ENCODE peak calls at places on chromosome 4, in four cellular contexts. P is K562, I is GM12878, G is HepG2. H is an unnamed sample.

GRCh38 chr4:150343796-150344195 is 238.2 kb upstream of the MAB21L2 start:
- DNase-seq in P (no peak), I (no peak), G (no peak), H (no peak)

GRCh38 chr4:119627267-119628190 is 1.1 kb downstream of the PDE5A start:
- DNase-seq in P (peak), I (no peak), G (no peak), H (peak)

GRCh38 chr4:5592272-5592671 is 116.1 kb downstream of the EVC2 start:
- DNase-seq in P (no peak), I (no peak), G (no peak), H (no peak)

GRCh38 chr4:110654254-110654635 is 31.4 kb upstream of the PITX2 start:
- DNase-seq in P (no peak), I (no peak), G (no peak), H (no peak)

GRCh38 chr4:6983500-6984142 is 59.6 kb upstream of the TADA2B start:
- DNase-seq in P (no peak), I (no peak), G (no peak), H (no peak)

GRCh38 chr4:73258668-73259551 is at the start of gene ANKRD17:
- DNase-seq in P (peak), I (peak), G (peak), H (peak)

GRCh38 chr4:105191621-105192210 is 45.0 kb downstream of the TET2 start:
- DNase-seq in P (no peak), I (peak), G (no peak), H (no peak)

GRCh38 chr4:6360385-6360784 is 90.7 kb downstream of the WFS1 start:
- DNase-seq in P (no peak), I (no peak), G (no peak), H (peak)

GRCh38 chr4:168584321-168584771 is 87.5 kb downstream of the PALLD start:
- DNase-seq in P (no peak), I (no peak), G (no peak), H (no peak)

GRCh38 chr4:55866973-55867574 is 13.6 kb downstream of the EXOC1 start:
- DNase-seq in P (peak), I (peak), G (peak), H (no peak)

GRCh38 chr4:114442846-114443245 is 155.8 kb upstream of the UGT8 start:
- DNase-seq in P (no peak), I (no peak), G (no peak), H (no peak)

GRCh38 chr4:55910140-55910539 is 38.6 kb upstream of the CEP135 start:
- DNase-seq in P (no peak), I (no peak), G (no peak), H (no peak)

GRCh38 chr4:139774759-139775487 is 109.3 kb downstream of the MGST2 start:
- DNase-seq in P (no peak), I (no peak), G (no peak), H (no peak)
- TF ChIP-seq MAX in P (no peak), I (no peak), G (no peak), H (no peak)

GRCh38 chr4:51894246-51894645 is 51.3 kb downstream of the DCUN1D4 start:
- DNase-seq in P (no peak), I (no peak), G (no peak), H (no peak)
- TF ChIP-seq CBFB in P (no peak), I (no peak), G (no peak), H (no peak)

GRCh38 chr4:140326395-140326993 is 47.0 kb upstream of the SCOC start:
- DNase-seq in P (peak), I (no peak), G (peak), H (no peak)
- TF ChIP-seq ATF3 in P (no peak), I (no peak), G (no peak), H (no peak)

GRCh38 chr4:135508006-135508714 is 1306.6 kb upstream of the PABPC4L start:
- DNase-seq in P (no peak), I (no peak), G (no peak), H (no peak)
- TF ChIP-seq MAX in P (no peak), I (no peak), G (no peak), H (no peak)

GRCh38 chr4:162352580-162353107 is 188.8 kb upstream of the FSTL5 start:
- DNase-seq in P (no peak), I (no peak), G (no peak), H (no peak)
- TF ChIP-seq CBFB in P (no peak), I (no peak), G (no peak), H (no peak)

DNA sequence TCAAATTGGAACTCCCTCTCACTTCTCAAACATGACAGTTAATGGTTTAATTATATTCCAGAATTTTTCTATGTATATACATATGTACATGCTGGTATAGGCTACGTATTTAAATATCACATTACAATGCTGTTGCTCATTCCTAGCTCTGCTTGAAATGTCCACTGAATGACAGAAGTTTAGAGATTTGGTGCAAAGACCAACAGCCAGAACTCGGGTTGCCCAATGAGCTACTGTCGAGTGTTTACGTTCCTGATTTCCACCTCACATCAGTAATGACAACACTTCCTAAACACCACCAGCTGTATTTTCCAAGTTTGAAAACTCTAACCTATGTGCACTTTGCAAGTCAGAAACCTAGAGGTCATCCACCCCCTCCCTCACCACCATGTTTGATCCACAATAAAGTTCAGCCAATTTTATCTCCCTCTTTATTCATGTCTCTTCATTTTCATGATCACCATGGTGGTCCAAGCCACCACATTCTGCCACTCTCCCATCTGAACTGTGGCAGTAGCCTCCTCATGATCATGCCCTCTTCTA is 49.3 kb upstream of the RPL34 start:
- DNase-seq in P (no peak), I (no peak), G (no peak), H (no peak)
- TF ChIP-seq ATF3 in P (no peak), I (no peak), G (no peak), H (no peak)

GRCh38 chr4:39201963-39202362 is 19.6 kb downstream of the WDR19 start:
- DNase-seq in P (no peak), I (no peak), G (no peak), H (no peak)

GRCh38 chr4:39204543-39204942 is 22.2 kb downstream of the WDR19 start:
- DNase-seq in P (no peak), I (no peak), G (no peak), H (no peak)

GRCh38 chr4:39205000-39205399 is 22.7 kb downstream of the WDR19 start:
- DNase-seq in P (no peak), I (no peak), G (no peak), H (no peak)

DNA sequence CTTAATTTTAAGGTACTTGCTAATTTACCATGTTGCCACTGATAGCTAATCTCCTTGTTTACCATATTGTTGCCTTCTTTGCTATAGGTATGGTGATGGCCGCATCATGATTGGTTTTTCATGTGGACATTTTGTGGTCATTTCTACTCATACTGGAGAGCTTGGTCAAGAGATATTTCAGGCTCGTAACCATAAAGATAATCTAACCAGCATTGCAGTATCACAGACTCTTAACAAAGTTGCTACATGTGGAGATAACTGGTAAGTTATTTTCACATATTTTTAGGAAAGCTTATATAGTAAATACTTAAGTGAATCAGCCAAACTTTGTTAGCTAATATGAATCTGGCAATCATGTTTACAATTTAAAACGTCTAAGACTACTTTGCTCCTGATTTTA is 23.1 kb downstream of the WDR19 start:
- DNase-seq in P (no peak), I (no peak), G (no peak), H (no peak)
- TF ChIP-seq MAX in P (no peak), I (no peak), G (no peak), H (no peak)

DNA sequence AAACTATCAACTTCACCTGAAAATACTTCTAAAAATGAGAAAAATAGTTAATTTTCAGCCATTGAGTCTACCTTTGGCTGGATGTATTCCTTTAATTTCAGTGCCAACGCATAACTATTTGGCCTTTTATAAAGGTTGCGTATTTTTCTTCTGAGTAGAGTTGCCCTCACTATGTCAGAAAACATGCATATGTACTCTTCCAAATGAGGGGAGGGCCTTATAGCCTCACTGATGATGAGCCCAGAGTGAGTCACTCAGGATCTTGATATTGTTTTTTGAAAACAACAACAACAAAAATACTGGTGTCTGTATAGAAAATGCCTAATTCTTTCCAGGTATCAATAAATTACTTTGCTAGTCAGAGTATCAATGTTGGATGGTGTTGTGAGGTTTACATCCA is 349.3 kb downstream of the FBXO8 start:
- DNase-seq in P (no peak), I (no peak), G (no peak), H (no peak)
- TF ChIP-seq CBFB in P (no peak), I (no peak), G (no peak), H (no peak)

GRCh38 chr4:176654565-176655216 is 138.0 kb downstream of the VEGFC start:
- DNase-seq in P (no peak), I (no peak), G (no peak), H (no peak)
- TF ChIP-seq ATF3 in P (no peak), I (no peak), G (no peak), H (no peak)

H was measured in WTC11.